ENCODE peak calls at places on chromosomes 12 and 14, in six cellular contexts. Z is GM23248, I is ovary, E is OCI-LY7, H is stomach, G is heart right ventricle. N is an unnamed sample.

GRCh38 chr12:51531982-51532497 is 59.0 kb upstream of the SCN8A start:
- DNase-seq in Z (peak; percentile 85), I (peak; percentile 83), E (peak; percentile 71), H (peak; percentile 83), G (peak; percentile 69), N (peak; percentile 48)

GRCh38 chr12:63362166-63362565 is 211.2 kb upstream of the AVPR1A start:
- DNase-seq in Z (no peak), I (no peak), E (no peak), H (no peak), G (no peak), N (no peak)

GRCh38 chr14:81137316-81137715 is 83.4 kb downstream of the GTF2A1 start:
- DNase-seq in Z (peak; percentile 94), I (no peak), E (no peak), H (no peak), G (no peak), N (no peak)

GRCh38 chr14:39099748-39100147 is 3.3 kb downstream of the SEC23A start:
- DNase-seq in Z (no peak), I (no peak), E (no peak), H (no peak), G (no peak), N (no peak)

GRCh38 chr12:80293347-80293746 is 150.7 kb upstream of the PTPRQ start:
- DNase-seq in Z (no peak), I (no peak), E (no peak), H (no peak), G (no peak), N (no peak)

GRCh38 chr14:31939934-31940333 is 137.2 kb upstream of the ARHGAP5 start:
- DNase-seq in Z (no peak), I (no peak), E (no peak), H (no peak), G (no peak), N (no peak)

GRCh38 chr12:69639400-69640016 is 28.8 kb upstream of the LRRC10 start:
- DNase-seq in Z (peak; percentile 81), I (peak; percentile 71), E (peak; percentile 71), H (peak; percentile 67), G (peak; percentile 53), N (peak; percentile 30)

GRCh38 chr12:124665516-124665915 is 98.1 kb upstream of the NCOR2 start:
- DNase-seq in Z (peak; percentile 65), I (no peak), E (no peak), H (no peak), G (no peak), N (no peak)

GRCh38 chr14:22847661-22848341 is 11.4 kb downstream of the MMP14 start:
- DNase-seq in Z (peak; percentile 83), I (peak; percentile 57), E (no peak), H (no peak), G (no peak), N (no peak)

GRCh38 chr14:21024668-21025373 is at the start of gene NDRG2:
- DNase-seq in Z (peak; percentile 37), I (peak; percentile 93), E (no peak), H (peak; percentile 90), G (peak; percentile 87), N (peak; percentile 74)

GRCh38 chr12:25186788-25187397 is 8.1 kb downstream of the DNAI7 start:
- DNase-seq in Z (no peak), I (no peak), E (no peak), H (no peak), G (no peak), N (peak; percentile 13)

GRCh38 chr14:35234007-35234406 is 58.2 kb upstream of the PSMA6 start:
- DNase-seq in Z (peak; percentile 56), I (no peak), E (no peak), H (no peak), G (no peak), N (no peak)

GRCh38 chr14:53613404-53614253 is 343.0 kb downstream of the BMP4 start:
- DNase-seq in Z (no peak), I (no peak), E (peak; percentile 96), H (no peak), G (no peak), N (no peak)

GRCh38 chr12:12404297-12404696 is 47.4 kb downstream of the BORCS5 start:
- DNase-seq in Z (no peak), I (no peak), E (no peak), H (no peak), G (no peak), N (no peak)

GRCh38 chr12:96719671-96720362 is 187.2 kb upstream of the NEDD1 start:
- DNase-seq in Z (peak; percentile 47), I (no peak), E (peak; percentile 49), H (no peak), G (no peak), N (no peak)

GRCh38 chr12:122028601-122029560 is 7.2 kb downstream of the BCL7A start:
- DNase-seq in Z (no peak), I (no peak), E (peak; percentile 65), H (no peak), G (no peak), N (peak; percentile 61)

GRCh38 chr12:105355752-105356151 is 25.3 kb downstream of the C12orf75 start:
- DNase-seq in Z (peak; percentile 78), I (no peak), E (no peak), H (no peak), G (no peak), N (no peak)

GRCh38 chr12:50132505-50133135 is 20.6 kb downstream of the COX14 start:
- DNase-seq in Z (peak; percentile 59), I (no peak), E (peak; percentile 69), H (no peak), G (no peak), N (no peak)

GRCh38 chr12:109098142-109098652 is 800 bp downstream of the UNG start:
- DNase-seq in Z (peak; percentile 84), I (peak; percentile 85), E (no peak), H (peak; percentile 65), G (peak; percentile 70), N (no peak)

GRCh38 chr12:54018608-54018984 is 9.6 kb upstream of the HOXC6 start:
- DNase-seq in Z (peak; percentile 76), I (peak; percentile 90), E (peak; percentile 38), H (no peak), G (no peak), N (no peak)

GRCh38 chr14:99779751-99780150 is 13.5 kb upstream of the EML1 start:
- DNase-seq in Z (peak; percentile 84), I (no peak), E (no peak), H (no peak), G (no peak), N (no peak)

GRCh38 chr12:28869197-28869596 is 279.9 kb upstream of the FAR2 start:
- DNase-seq in Z (peak; percentile 62), I (no peak), E (no peak), H (no peak), G (no peak), N (no peak)

GRCh38 chr12:12086975-12087692 is 16.4 kb downstream of the BCL2L14 start:
- DNase-seq in Z (no peak), I (no peak), E (no peak), H (no peak), G (no peak), N (no peak)

GRCh38 chr12:46508651-46509050 is 136.1 kb upstream of the SLC38A2 start:
- DNase-seq in Z (no peak), I (no peak), E (no peak), H (no peak), G (no peak), N (no peak)

GRCh38 chr14:64440494-64440893 is 24.8 kb upstream of the AKAP5 start:
- DNase-seq in Z (peak; percentile 61), I (no peak), E (no peak), H (no peak), G (no peak), N (no peak)

GRCh38 chr14:89983375-89983774 is 27.6 kb downstream of the TDP1 start:
- DNase-seq in Z (no peak), I (no peak), E (no peak), H (no peak), G (no peak), N (no peak)

DNA sequence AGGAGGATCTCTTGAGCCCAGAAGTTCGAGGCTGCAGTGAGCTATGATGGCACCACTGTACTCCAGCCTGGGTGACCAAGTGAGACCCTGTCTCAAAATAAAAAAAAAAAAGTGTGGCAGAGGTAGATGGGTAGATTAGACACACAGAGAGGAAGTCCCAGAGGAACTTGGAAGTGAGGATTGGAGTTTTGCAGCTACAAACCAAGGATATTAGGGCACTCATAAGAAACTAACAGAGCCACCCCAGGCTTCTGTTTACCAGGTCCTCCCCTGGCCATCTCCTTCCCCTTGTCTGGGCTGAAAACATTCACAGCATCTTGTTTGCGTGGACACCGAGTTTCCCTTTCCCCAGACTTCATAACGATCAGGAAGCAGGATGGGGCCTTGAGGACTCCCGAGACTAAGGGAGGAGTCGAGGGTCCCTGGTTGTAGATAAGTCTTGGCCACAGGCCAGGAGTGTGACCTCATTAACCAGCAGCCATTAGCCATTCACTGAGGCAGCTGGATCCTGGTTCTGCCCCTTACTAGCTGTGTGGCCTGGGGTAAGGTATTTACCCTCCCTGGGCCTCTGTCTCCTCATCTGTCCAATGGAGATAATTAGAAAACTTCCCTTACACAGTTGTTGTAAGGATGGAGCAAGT is 2.1 kb downstream of the MAP1LC3B2 start:
- DNase-seq in Z (no peak), I (no peak), E (no peak), H (no peak), G (no peak), N (no peak)
- H3K4me1 ChIP-seq in Z (peaks cover 17% of the 10 kb centered on the region), I (peaks cover 4% of the 10 kb centered on the region), E (peaks cover 39% of the 10 kb centered on the region), H (peaks cover 14% of the 10 kb centered on the region), G (no peaks in the 10 kb centered on the region), N (peaks cover 39% of the 10 kb centered on the region)

GRCh38 chr14:105015242-105015641 is 5.6 kb downstream of the CDCA4 start:
- DNase-seq in Z (no peak), I (no peak), E (no peak), H (no peak), G (no peak), N (peak; percentile 24)
- H3K4me3 ChIP-seq in Z (no peak overlapping the region), I (no peak overlapping the region), E (peak overlapping the region; percentile 78), H (no peak overlapping the region), G (no peak overlapping the region), N (peak overlapping the region; percentile 18)

GRCh38 chr12:112894128-112894527 is 12.6 kb upstream of the OAS1 start:
- DNase-seq in Z (no peak), I (no peak), E (no peak), H (no peak), G (no peak), N (no peak)

GRCh38 chr12:112901271-112901670 is 5.5 kb upstream of the OAS1 start:
- DNase-seq in Z (no peak), I (no peak), E (no peak), H (peak; percentile 49), G (no peak), N (no peak)

GRCh38 chr12:112900298-112901145 is 6.2 kb upstream of the OAS1 start:
- DNase-seq in Z (peak; percentile 48), I (no peak), E (peak; percentile 79), H (peak; percentile 53), G (no peak), N (peak; percentile 32)

GRCh38 chr12:112892821-112893220 is 13.9 kb upstream of the OAS1 start:
- DNase-seq in Z (no peak), I (no peak), E (no peak), H (no peak), G (no peak), N (no peak)

DNA sequence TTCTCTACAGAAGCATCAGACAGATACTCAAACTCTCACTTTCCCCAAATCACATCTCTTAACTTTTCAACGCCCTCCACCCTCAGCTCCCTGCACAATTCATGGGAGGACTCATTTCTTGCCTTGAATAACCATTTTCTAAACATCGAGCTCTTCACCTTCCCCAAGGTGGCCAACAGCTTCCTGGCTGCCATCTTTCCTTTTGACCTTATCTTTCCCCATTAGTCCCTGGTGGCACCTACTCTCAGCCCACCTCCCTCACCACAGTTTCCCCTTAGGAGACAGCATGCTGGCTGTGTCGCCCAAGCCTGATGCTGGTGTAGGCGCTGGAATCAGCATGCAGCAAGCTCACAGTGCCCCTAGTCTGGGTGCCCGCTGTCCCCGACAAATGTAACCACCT is 8.4 kb upstream of the OAS1 start:
- DNase-seq in Z (no peak), I (no peak), E (no peak), H (no peak), G (no peak), N (no peak)
- H3K9me3 ChIP-seq in Z (no peaks in the 10 kb centered on the region), I (no peaks in the 10 kb centered on the region), E (no peaks in the 10 kb centered on the region), H (no peaks in the 10 kb centered on the region), G (no peaks in the 10 kb centered on the region), N (no peaks in the 10 kb centered on the region)

GRCh38 chr14:69694730-69695663 is 71.9 kb upstream of the SRSF5 start:
- DNase-seq in Z (peak; percentile 72), I (no peak), E (peak; percentile 48), H (no peak), G (peak; percentile 58), N (no peak)
- H3K4me1 ChIP-seq in Z (peaks cover 25% of the 10 kb centered on the region), I (peaks cover 31% of the 10 kb centered on the region), E (peaks cover 92% of the 10 kb centered on the region), H (peaks cover 89% of the 10 kb centered on the region), G (peaks cover 72% of the 10 kb centered on the region), N (peaks cover 38% of the 10 kb centered on the region)